ENCODE peak calls at places on chromosomes 1 and 21, in five cellular contexts. F is right lobe of liver, V is fibroblast of lung, N is lung, Q is stomach. M is an unnamed sample.

GRCh38 chr1:89815611-89816010 is 5.2 kb upstream of the LRRC8D start:
- DNase-seq in V (no peak), N (no peak), F (no peak), Q (no peak), M (no peak)

GRCh38 chr1:200253774-200254495 is 155.9 kb downstream of the ZNF281 start:
- DNase-seq in N (no peak), F (no peak), V (peak; percentile 33), Q (no peak), M (no peak)

GRCh38 chr1:168957818-168958217 is 148.7 kb upstream of the ATP1B1 start:
- DNase-seq in F (no peak), N (no peak), Q (no peak), V (no peak), M (no peak)

GRCh38 chr1:24973315-24973714 is 43.2 kb upstream of the RUNX3 start:
- DNase-seq in Q (no peak), F (no peak), V (no peak), N (no peak), M (no peak)

GRCh38 chr1:30788580-30789387 is 31.2 kb upstream of the LAPTM5 start:
- DNase-seq in N (no peak), F (no peak), V (no peak), Q (no peak), M (no peak)

GRCh38 chr1:225449261-225449660 is 21.4 kb upstream of the LBR start:
- DNase-seq in F (no peak), N (no peak), Q (peak; percentile 58), V (peak; percentile 44), M (no peak)

GRCh38 chr1:52667984-52668383 is 30.2 kb downstream of the COA7 start:
- DNase-seq in V (no peak), N (no peak), F (no peak), Q (no peak), M (no peak)

GRCh38 chr1:54250670-54251069 is 50.7 kb downstream of the MRPL37 start:
- DNase-seq in N (no peak), Q (no peak), F (no peak), V (no peak), M (no peak)

GRCh38 chr21:38741092-38741975 is 64.4 kb upstream of the ETS2 start:
- DNase-seq in Q (no peak), V (no peak), N (no peak), F (no peak), M (no peak)

GRCh38 chr1:220733090-220733569 is 15.0 kb upstream of the MTARC2 start:
- DNase-seq in F (peak; percentile 78), V (peak; percentile 80), N (peak; percentile 89), Q (peak; percentile 73), M (peak; percentile 86)

GRCh38 chr1:161763522-161764098 is 2.5 kb upstream of the ATF6 start:
- DNase-seq in V (no peak), N (no peak), Q (peak; percentile 45), F (no peak), M (peak; percentile 45)

GRCh38 chr1:207313131-207313530 is 8.3 kb upstream of the CD55 start:
- DNase-seq in Q (no peak), N (no peak), F (no peak), V (no peak), M (no peak)

GRCh38 chr1:19096036-19096833 is 113.8 kb downstream of the UBR4 start:
- DNase-seq in N (peak; percentile 48), Q (peak; percentile 65), V (peak; percentile 21), F (peak; percentile 58), M (peak; percentile 55)

GRCh38 chr1:203695116-203695515 is 68.5 kb downstream of the ATP2B4 start:
- DNase-seq in Q (no peak), V (no peak), N (no peak), F (no peak), M (peak; percentile 18)

GRCh38 chr1:15433471-15433870 is 4.8 kb upstream of the CTRC start:
- DNase-seq in V (no peak), N (no peak), F (no peak), Q (no peak), M (no peak)

GRCh38 chr21:42454221-42454570 is 41.8 kb downstream of the RSPH1 start:
- DNase-seq in N (no peak), V (no peak), Q (no peak), F (no peak), M (no peak)

GRCh38 chr1:66475940-66476339 is 58.0 kb upstream of the SGIP1 start:
- DNase-seq in V (no peak), Q (no peak), F (no peak), N (no peak), M (no peak)

GRCh38 chr1:54813479-54814147 is 12.5 kb upstream of the TTC22 start:
- DNase-seq in N (no peak), Q (peak; percentile 17), F (no peak), V (no peak), M (peak; percentile 23)

GRCh38 chr1:56816909-56817308 is 2.3 kb downstream of the FYB2 start:
- DNase-seq in N (no peak), F (peak; percentile 26), V (no peak), Q (no peak), M (no peak)

GRCh38 chr1:151641229-151641628 is 29.4 kb downstream of the SNX27 start:
- DNase-seq in V (no peak), Q (no peak), N (no peak), F (no peak), M (no peak)

GRCh38 chr1:94335950-94336349 is 82.2 kb upstream of the ABCD3 start:
- DNase-seq in Q (peak; percentile 73), F (peak; percentile 46), N (peak; percentile 77), V (peak; percentile 87), M (peak; percentile 91)

GRCh38 chr1:179831852-179832699 is 45.5 kb downstream of the TOR1AIP2 start:
- DNase-seq in N (peak; percentile 22), Q (no peak), F (no peak), V (peak; percentile 63), M (no peak)

GRCh38 chr1:28860332-28861073 is 48.5 kb downstream of the OPRD1 start:
- DNase-seq in F (no peak), N (no peak), V (peak; percentile 59), Q (peak; percentile 69), M (peak; percentile 54)

GRCh38 chr21:46118305-46118870 is 20.5 kb downstream of the COL6A2 start:
- DNase-seq in F (peak; percentile 15), N (no peak), Q (no peak), V (no peak), M (no peak)

GRCh38 chr1:22388666-22389455 is 62.8 kb upstream of the ZBTB40 start:
- DNase-seq in N (no peak), Q (no peak), V (peak; percentile 33), F (no peak), M (peak; percentile 12)

GRCh38 chr1:112722601-112723510 is 7.7 kb upstream of the PPM1J start:
- DNase-seq in Q (no peak), F (no peak), V (peak; percentile 47), N (no peak), M (no peak)

GRCh38 chr1:113903496-113904291 is 905 bp downstream of the AP4B1 start:
- DNase-seq in V (no peak), F (no peak), N (no peak), Q (no peak), M (peak; percentile 27)

GRCh38 chr21:17784604-17785402 is 34.4 kb downstream of the C21orf91 start:
- DNase-seq in Q (no peak), F (no peak), V (peak; percentile 80), N (no peak), M (no peak)

GRCh38 chr1:5119496-5120234 is 465.3 kb downstream of the AJAP1 start:
- DNase-seq in F (no peak), V (no peak), Q (no peak), N (no peak), M (no peak)

GRCh38 chr1:77891200-77891599 is 2.8 kb downstream of the NEXN start:
- DNase-seq in F (no peak), Q (no peak), V (no peak), N (no peak), M (no peak)

GRCh38 chr1:77888429-77889239 is at the start of gene NEXN:
- DNase-seq in V (peak; percentile 89), F (peak; percentile 53), N (peak; percentile 61), Q (peak; percentile 63), M (peak; percentile 52)

GRCh38 chr1:77889671-77890070 is 1.2 kb downstream of the NEXN start:
- DNase-seq in V (peak; percentile 93), N (no peak), F (no peak), Q (no peak), M (no peak)

GRCh38 chr1:77889240-77889637 is 815 bp downstream of the NEXN start:
- DNase-seq in N (no peak), F (no peak), V (peak; percentile 65), Q (no peak), M (peak; percentile 62)

DNA sequence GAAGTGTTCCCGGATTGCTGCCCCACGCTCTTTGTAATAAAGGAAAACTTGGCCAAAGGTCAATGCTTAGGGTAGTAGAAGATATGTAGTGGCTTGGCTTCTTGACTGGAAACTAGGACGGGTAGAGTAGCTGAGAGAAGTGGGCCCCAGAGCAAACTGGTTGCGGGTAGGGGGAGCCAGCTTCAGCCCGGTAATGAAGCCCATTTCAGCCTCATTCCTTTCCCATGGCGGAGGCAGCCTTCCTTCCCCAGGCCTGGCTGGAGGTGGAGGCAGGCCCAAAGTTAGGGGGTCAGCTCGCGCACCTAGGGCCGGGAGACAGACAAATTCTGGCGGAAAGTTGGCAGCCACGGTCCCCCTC is 374 bp upstream of the NEXN start:
- DNase-seq in V (peak; percentile 87), F (no peak), Q (no peak), N (peak; percentile 32), M (no peak)
- H3K4me3 ChIP-seq in V (peak overlapping the region; percentile 88), F (peak overlapping the region; percentile 62), Q (peak overlapping the region; percentile 78), N (peak overlapping the region; percentile 74), M (peak overlapping the region; percentile 93)

DNA sequence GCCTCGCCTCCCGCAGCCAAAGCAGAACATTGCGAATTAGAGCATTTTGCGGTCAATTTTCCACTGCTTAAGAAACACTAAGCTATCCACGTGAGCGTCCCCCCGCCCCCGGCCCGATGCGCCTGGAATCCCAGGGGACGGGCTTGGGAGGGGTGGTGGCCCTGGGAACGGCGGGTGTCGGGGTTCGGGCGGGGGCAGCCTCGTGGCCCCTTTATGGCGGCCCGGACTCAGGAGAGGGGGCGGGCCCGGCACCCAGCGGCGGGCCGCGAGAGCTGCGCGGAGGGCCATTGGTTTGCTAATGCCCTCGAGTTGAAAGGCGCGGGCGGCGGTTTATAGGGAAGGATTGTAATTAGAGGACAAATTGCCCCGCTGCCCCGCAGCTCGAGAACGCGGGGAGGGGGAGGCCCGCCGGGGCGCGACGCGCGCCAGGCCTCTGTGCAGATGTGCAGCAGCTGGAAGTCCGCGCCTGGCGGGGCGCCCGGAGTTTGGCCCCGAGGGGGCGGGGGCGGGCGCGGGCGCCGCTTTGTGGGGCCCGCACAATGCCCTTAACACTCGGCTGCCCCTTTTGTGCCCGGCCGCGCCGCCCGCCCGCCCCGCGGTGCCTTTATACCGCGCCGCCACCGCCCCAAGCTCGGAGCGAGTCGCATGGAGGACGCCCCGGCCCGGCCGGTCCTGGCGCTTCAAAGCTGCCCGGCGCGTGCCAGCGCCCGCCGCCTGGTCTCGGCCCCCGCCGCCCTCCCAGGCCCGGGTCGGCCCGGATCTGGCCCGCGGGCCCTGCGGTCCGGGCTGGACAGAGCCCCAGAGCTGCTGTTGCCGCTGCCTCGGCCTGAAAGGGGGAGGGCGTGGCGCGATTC is 1.9 kb upstream of the HES3 start:
- DNase-seq in N (no peak), Q (no peak), V (no peak), F (no peak), M (no peak)
- H3K4me3 ChIP-seq in N (no peak overlapping the region), Q (peak overlapping the region; percentile 19), V (no peak overlapping the region), F (no peak overlapping the region), M (peak overlapping the region; percentile 21)

GRCh38 chr1:153919879-153920852 is 2.6 kb downstream of the GATAD2B start:
- DNase-seq in Q (no peak), F (no peak), V (peak; percentile 18), N (no peak), M (peak; percentile 37)
- H3K4me3 ChIP-seq in Q (peak overlapping the region; percentile 90), F (no peak overlapping the region), V (peak overlapping the region; percentile 92), N (no peak overlapping the region), M (peak overlapping the region; percentile 75)

GRCh38 chr1:1752671-1753606 is 25.3 kb downstream of the NADK start:
- DNase-seq in V (no peak), Q (no peak), N (no peak), F (peak; percentile 70), M (no peak)
- H3K4me3 ChIP-seq in V (no peak overlapping the region), Q (no peak overlapping the region), N (no peak overlapping the region), F (no peak overlapping the region), M (no peak overlapping the region)

M was measured in A673.